ENCODE peak calls at places on chromosomes 13 and 19, in five cellular contexts. One of them, this sample, is unnamed.

GRCh38 chr13:20990910-20991525 is 70.4 kb downstream of the LATS2 start:
- DNase-seq in CD14-positive monocyte: no peak
- DNase-seq in A673: no peak
- DNase-seq in AG09309: no peak
- DNase-seq in SK-N-SH: no peak
- DNase-seq in this sample: no peak

GRCh38 chr19:49136771-49137171 is 17.4 kb downstream of the PPFIA3 start:
- DNase-seq in CD14-positive monocyte: no peak
- DNase-seq in A673: no peak
- DNase-seq in AG09309: no peak
- DNase-seq in SK-N-SH: no peak
- DNase-seq in this sample: no peak

GRCh38 chr13:39952244-39953233 is 297.1 kb downstream of the COG6 start:
- DNase-seq in CD14-positive monocyte: no peak
- DNase-seq in A673: peak
- DNase-seq in AG09309: no peak
- DNase-seq in SK-N-SH: no peak
- DNase-seq in this sample: no peak

GRCh38 chr19:45972944-45973525 is 630 bp downstream of the NOVA2 start:
- DNase-seq in CD14-positive monocyte: no peak
- DNase-seq in A673: no peak
- DNase-seq in AG09309: no peak
- DNase-seq in SK-N-SH: no peak
- DNase-seq in this sample: no peak

GRCh38 chr19:16283103-16283469 is 41.5 kb upstream of the KLF2 start:
- DNase-seq in CD14-positive monocyte: no peak
- DNase-seq in A673: no peak
- DNase-seq in AG09309: no peak
- DNase-seq in SK-N-SH: no peak
- DNase-seq in this sample: no peak

GRCh38 chr19:45927565-45928261 is 13.1 kb upstream of the NANOS2 start:
- DNase-seq in CD14-positive monocyte: peak
- DNase-seq in A673: peak
- DNase-seq in AG09309: peak
- DNase-seq in SK-N-SH: peak
- DNase-seq in this sample: peak

GRCh38 chr13:97385854-97386253 is 48.1 kb upstream of the RAP2A start:
- DNase-seq in CD14-positive monocyte: no peak
- DNase-seq in A673: no peak
- DNase-seq in AG09309: no peak
- DNase-seq in SK-N-SH: no peak
- DNase-seq in this sample: no peak

GRCh38 chr13:102033316-102033715 is 368.5 kb downstream of the FGF14 start:
- DNase-seq in CD14-positive monocyte: no peak
- DNase-seq in A673: no peak
- DNase-seq in AG09309: no peak
- DNase-seq in SK-N-SH: no peak
- DNase-seq in this sample: no peak

GRCh38 chr13:39452834-39453233 is 150.2 kb downstream of the LHFPL6 start:
- DNase-seq in CD14-positive monocyte: no peak
- DNase-seq in A673: no peak
- DNase-seq in AG09309: no peak
- DNase-seq in SK-N-SH: no peak
- DNase-seq in this sample: no peak

GRCh38 chr13:37636701-37637100 is 38.1 kb upstream of the POSTN start:
- DNase-seq in CD14-positive monocyte: no peak
- DNase-seq in A673: no peak
- DNase-seq in AG09309: no peak
- DNase-seq in SK-N-SH: no peak
- DNase-seq in this sample: no peak

GRCh38 chr13:37645181-37645580 is 46.6 kb upstream of the POSTN start:
- DNase-seq in CD14-positive monocyte: no peak
- DNase-seq in A673: no peak
- DNase-seq in AG09309: no peak
- DNase-seq in SK-N-SH: no peak
- DNase-seq in this sample: no peak

GRCh38 chr13:37642201-37642600 is 43.6 kb upstream of the POSTN start:
- DNase-seq in CD14-positive monocyte: no peak
- DNase-seq in A673: no peak
- DNase-seq in AG09309: no peak
- DNase-seq in SK-N-SH: no peak
- DNase-seq in this sample: no peak

DNA sequence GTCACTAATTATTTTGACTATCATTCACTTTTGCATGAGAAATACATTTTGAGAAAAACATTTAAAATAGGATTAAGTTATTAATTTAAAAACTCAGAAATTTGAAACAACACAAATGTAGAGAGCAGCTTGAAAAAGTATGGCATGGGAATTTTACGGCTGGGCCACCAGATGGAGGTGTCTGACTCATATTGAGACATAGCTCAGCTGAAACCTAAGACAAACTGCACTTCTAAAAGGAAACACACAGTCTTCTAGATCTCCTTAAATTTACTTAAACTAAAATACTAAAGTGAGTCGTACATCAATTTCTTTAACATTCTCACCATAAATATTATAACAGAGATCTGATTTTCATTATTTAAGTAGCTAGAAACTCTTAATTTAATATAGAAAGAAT is 41.9 kb upstream of the POSTN start:
- DNase-seq in CD14-positive monocyte: no peak
- DNase-seq in A673: peak
- DNase-seq in AG09309: peak
- DNase-seq in SK-N-SH: no peak
- DNase-seq in this sample: no peak
- TF ChIP-seq CTCF in CD14-positive monocyte: no peak
- TF ChIP-seq CTCF in A673: peak
- TF ChIP-seq CTCF in AG09309: peak
- TF ChIP-seq CTCF in SK-N-SH: peak
- TF ChIP-seq CTCF in this sample: peak

DNA sequence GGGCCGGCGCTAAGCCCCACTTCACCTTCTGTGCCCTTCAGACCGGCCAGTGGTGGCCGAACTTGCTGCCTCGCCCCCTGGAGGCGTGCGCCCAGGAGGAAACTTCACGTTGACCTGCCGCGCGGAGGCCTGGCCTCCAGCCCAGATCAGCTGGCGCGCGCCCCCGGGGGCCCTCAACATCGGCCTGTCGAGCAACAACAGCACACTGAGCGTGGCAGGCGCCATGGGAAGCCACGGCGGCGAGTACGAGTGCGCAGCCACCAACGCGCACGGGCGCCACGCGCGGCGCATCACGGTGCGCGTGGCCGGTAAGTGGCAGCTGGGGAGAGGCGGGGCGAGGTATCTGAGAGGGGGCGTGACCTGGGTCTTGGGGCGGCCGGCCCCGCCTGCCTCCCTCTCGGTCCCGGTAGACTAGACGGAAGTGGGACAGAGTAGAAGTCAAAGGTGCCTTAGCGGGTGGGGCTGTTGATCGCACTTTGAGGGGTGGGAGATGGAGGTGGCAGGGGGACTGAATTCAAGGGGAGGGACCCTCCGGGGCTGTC is 5.6 kb downstream of the ICAM5 start:
- DNase-seq in CD14-positive monocyte: peak
- DNase-seq in A673: no peak
- DNase-seq in AG09309: no peak
- DNase-seq in SK-N-SH: peak
- DNase-seq in this sample: no peak
- TF ChIP-seq CTCF in CD14-positive monocyte: peak
- TF ChIP-seq CTCF in A673: no peak
- TF ChIP-seq CTCF in AG09309: peak
- TF ChIP-seq CTCF in SK-N-SH: no peak
- TF ChIP-seq CTCF in this sample: no peak

DNA sequence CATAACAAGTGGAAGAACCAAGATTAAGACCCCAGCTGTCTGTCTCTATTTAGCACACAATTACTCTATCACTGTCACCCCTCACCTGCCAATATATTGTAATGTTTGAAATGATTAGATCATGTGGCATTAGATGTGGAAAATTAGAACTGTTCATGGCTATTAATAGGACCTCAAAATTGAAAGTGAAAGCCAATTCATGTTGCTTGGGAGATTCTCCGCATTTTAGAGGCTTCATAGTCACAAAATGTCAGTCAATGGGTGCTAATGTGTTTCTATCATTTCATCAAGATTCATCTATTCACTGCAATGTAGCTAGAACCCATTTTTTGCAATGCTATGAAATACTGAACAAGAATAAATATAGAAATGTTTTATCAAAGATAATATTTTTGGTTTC is 388.7 kb downstream of the DCT start:
- DNase-seq in CD14-positive monocyte: no peak
- DNase-seq in A673: no peak
- DNase-seq in AG09309: no peak
- DNase-seq in SK-N-SH: no peak
- DNase-seq in this sample: no peak
- TF ChIP-seq CTCF in CD14-positive monocyte: no peak
- TF ChIP-seq CTCF in A673: no peak
- TF ChIP-seq CTCF in AG09309: no peak
- TF ChIP-seq CTCF in SK-N-SH: no peak
- TF ChIP-seq CTCF in this sample: no peak

DNA sequence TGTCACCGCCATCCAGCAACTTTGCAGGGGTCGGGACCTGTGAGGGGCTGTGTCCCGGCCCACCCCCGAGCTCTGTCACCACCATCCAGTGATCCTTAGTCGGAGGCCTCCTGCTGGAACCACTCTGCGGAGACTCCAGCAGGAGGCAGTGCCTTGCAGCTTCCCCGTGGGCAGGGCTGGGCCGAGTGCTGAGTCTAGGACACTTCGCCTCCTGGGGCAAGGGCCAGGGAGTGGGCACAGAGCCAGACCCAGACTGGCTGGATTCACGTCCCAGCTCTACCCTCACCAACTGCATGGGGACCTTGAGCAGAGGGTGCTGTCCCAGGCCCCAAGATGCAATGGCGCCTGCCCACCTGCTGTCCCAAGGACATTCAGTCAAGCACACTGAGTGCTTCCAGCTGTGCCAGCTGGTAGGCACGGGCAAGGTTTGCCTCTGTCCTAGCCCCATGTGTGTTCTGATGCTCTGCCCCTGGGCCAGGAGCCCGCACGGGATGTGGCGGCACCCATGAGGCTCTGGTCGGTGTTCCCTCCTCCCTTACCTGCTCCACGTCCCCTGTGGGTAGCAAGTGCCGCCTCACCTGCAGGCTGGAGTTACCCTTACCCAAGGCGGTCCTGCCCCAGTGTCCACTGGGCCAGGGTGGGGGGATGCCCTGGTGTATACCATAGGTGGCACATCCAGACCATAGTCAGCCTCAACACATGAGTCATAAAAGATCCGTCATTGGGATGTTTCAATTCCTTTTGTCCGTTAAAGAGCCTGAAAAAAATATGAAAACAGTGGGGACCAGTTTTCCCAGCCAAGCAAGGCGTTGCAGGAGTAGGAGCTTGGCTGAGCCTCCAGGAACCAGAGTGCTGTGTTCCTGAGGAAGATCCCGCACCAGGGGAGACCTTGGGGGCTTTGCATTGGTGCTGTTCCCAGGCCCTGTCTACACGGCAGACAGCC is 7.4 kb downstream of the FZR1 start:
- DNase-seq in CD14-positive monocyte: no peak
- DNase-seq in A673: no peak
- DNase-seq in AG09309: no peak
- DNase-seq in SK-N-SH: no peak
- DNase-seq in this sample: no peak
- TF ChIP-seq CTCF in CD14-positive monocyte: no peak
- TF ChIP-seq CTCF in A673: no peak
- TF ChIP-seq CTCF in AG09309: no peak
- TF ChIP-seq CTCF in SK-N-SH: no peak
- TF ChIP-seq CTCF in this sample: no peak

GRCh38 chr13:49441846-49442245 is 2.0 kb downstream of the CAB39L start:
- DNase-seq in CD14-positive monocyte: no peak
- DNase-seq in A673: no peak
- DNase-seq in AG09309: no peak
- DNase-seq in SK-N-SH: no peak
- DNase-seq in this sample: no peak
- TF ChIP-seq CTCF in CD14-positive monocyte: no peak
- TF ChIP-seq CTCF in A673: no peak
- TF ChIP-seq CTCF in AG09309: no peak
- TF ChIP-seq CTCF in SK-N-SH: no peak
- TF ChIP-seq CTCF in this sample: no peak

GRCh38 chr13:44111701-44112100 is 232.0 kb downstream of the LACC1 start:
- DNase-seq in CD14-positive monocyte: no peak
- DNase-seq in A673: no peak
- DNase-seq in AG09309: no peak
- DNase-seq in SK-N-SH: no peak
- DNase-seq in this sample: no peak

GRCh38 chr13:44117351-44117750 is 237.6 kb downstream of the LACC1 start:
- DNase-seq in CD14-positive monocyte: no peak
- DNase-seq in A673: peak
- DNase-seq in AG09309: no peak
- DNase-seq in SK-N-SH: no peak
- DNase-seq in this sample: no peak

GRCh38 chr13:44120814-44121505 is 241.3 kb downstream of the LACC1 start:
- DNase-seq in CD14-positive monocyte: no peak
- DNase-seq in A673: no peak
- DNase-seq in AG09309: no peak
- DNase-seq in SK-N-SH: no peak
- DNase-seq in this sample: no peak

GRCh38 chr13:44112700-44113329 is 233.1 kb downstream of the LACC1 start:
- DNase-seq in CD14-positive monocyte: no peak
- DNase-seq in A673: no peak
- DNase-seq in AG09309: no peak
- DNase-seq in SK-N-SH: no peak
- DNase-seq in this sample: no peak

GRCh38 chr13:44116562-44117315 is 237.0 kb downstream of the LACC1 start:
- DNase-seq in CD14-positive monocyte: no peak
- DNase-seq in A673: peak
- DNase-seq in AG09309: no peak
- DNase-seq in SK-N-SH: no peak
- DNase-seq in this sample: no peak
- TF ChIP-seq CTCF in CD14-positive monocyte: peak
- TF ChIP-seq CTCF in A673: peak
- TF ChIP-seq CTCF in AG09309: peak
- TF ChIP-seq CTCF in SK-N-SH: no peak
- TF ChIP-seq CTCF in this sample: no peak

This sample was measured in D721Med.